ENCODE peak calls at places on chromosomes 13 and 19, in six cellular contexts. One of them, this sample, is unnamed.
A peak's percentile ranks its signal among the peaks of the same experiment; 100 is the strongest.

GRCh38 chr19:33902802-33903488 is 106.3 kb downstream of the KCTD15 start:
- DNase-seq in esophagus muscularis mucosa: no peak
- DNase-seq in MM.1S: no peak
- DNase-seq in mammary epithelial cell: no peak
- DNase-seq in upper lobe of right lung: no peak
- DNase-seq in DND-41: no peak
- DNase-seq in this sample: no peak

GRCh38 chr19:46861691-46862503 is 1.1 kb downstream of the ARHGAP35 start:
- DNase-seq in mammary epithelial cell: peak; percentile 32
- DNase-seq in esophagus muscularis mucosa: no peak
- DNase-seq in upper lobe of right lung: peak; percentile 68
- DNase-seq in MM.1S: no peak
- DNase-seq in DND-41: peak; percentile 25
- DNase-seq in this sample: no peak

GRCh38 chr19:11673608-11674041 is 65.1 kb downstream of the ZNF823 start:
- DNase-seq in upper lobe of right lung: peak; percentile 87
- DNase-seq in mammary epithelial cell: no peak
- DNase-seq in DND-41: peak; percentile 36
- DNase-seq in esophagus muscularis mucosa: no peak
- DNase-seq in MM.1S: no peak
- DNase-seq in this sample: peak; percentile 78

GRCh38 chr19:47310819-47311218 is 1.2 kb downstream of the C5AR1 start:
- DNase-seq in mammary epithelial cell: no peak
- DNase-seq in upper lobe of right lung: peak; percentile 79
- DNase-seq in DND-41: no peak
- DNase-seq in esophagus muscularis mucosa: no peak
- DNase-seq in MM.1S: no peak
- DNase-seq in this sample: no peak

GRCh38 chr13:101795025-101795424 is 342.6 kb downstream of the ITGBL1 start:
- DNase-seq in esophagus muscularis mucosa: no peak
- DNase-seq in DND-41: no peak
- DNase-seq in mammary epithelial cell: no peak
- DNase-seq in upper lobe of right lung: no peak
- DNase-seq in MM.1S: no peak
- DNase-seq in this sample: no peak

GRCh38 chr13:78192721-78193120 is 274.1 kb upstream of the EDNRB start:
- DNase-seq in upper lobe of right lung: no peak
- DNase-seq in MM.1S: no peak
- DNase-seq in mammary epithelial cell: no peak
- DNase-seq in DND-41: no peak
- DNase-seq in esophagus muscularis mucosa: no peak
- DNase-seq in this sample: no peak

GRCh38 chr13:83085186-83085900 is 796.9 kb downstream of the SLITRK1 start:
- DNase-seq in MM.1S: no peak
- DNase-seq in DND-41: no peak
- DNase-seq in esophagus muscularis mucosa: no peak
- DNase-seq in mammary epithelial cell: no peak
- DNase-seq in upper lobe of right lung: no peak
- DNase-seq in this sample: no peak

GRCh38 chr13:33340631-33341030 is 55.1 kb upstream of the STARD13 start:
- DNase-seq in mammary epithelial cell: no peak
- DNase-seq in esophagus muscularis mucosa: no peak
- DNase-seq in MM.1S: no peak
- DNase-seq in upper lobe of right lung: no peak
- DNase-seq in DND-41: no peak
- DNase-seq in this sample: no peak

GRCh38 chr13:112947796-112948195 is 21.2 kb upstream of the MCF2L start:
- DNase-seq in DND-41: no peak
- DNase-seq in MM.1S: no peak
- DNase-seq in upper lobe of right lung: no peak
- DNase-seq in mammary epithelial cell: no peak
- DNase-seq in esophagus muscularis mucosa: no peak
- DNase-seq in this sample: no peak

GRCh38 chr13:90135558-90135957 is 1211.9 kb upstream of the MIR17HG start:
- DNase-seq in DND-41: no peak
- DNase-seq in mammary epithelial cell: no peak
- DNase-seq in esophagus muscularis mucosa: no peak
- DNase-seq in MM.1S: no peak
- DNase-seq in upper lobe of right lung: no peak
- DNase-seq in this sample: no peak

GRCh38 chr13:50379584-50379983 is 364.3 kb downstream of the KCNRG start:
- DNase-seq in upper lobe of right lung: no peak
- DNase-seq in MM.1S: no peak
- DNase-seq in DND-41: no peak
- DNase-seq in esophagus muscularis mucosa: peak; percentile 31
- DNase-seq in mammary epithelial cell: no peak
- DNase-seq in this sample: no peak

GRCh38 chr19:29806098-29806866 is 5.5 kb upstream of the CCNE1 start:
- DNase-seq in mammary epithelial cell: no peak
- DNase-seq in DND-41: no peak
- DNase-seq in MM.1S: no peak
- DNase-seq in upper lobe of right lung: no peak
- DNase-seq in esophagus muscularis mucosa: no peak
- DNase-seq in this sample: no peak

GRCh38 chr13:27006519-27007161 is 165.0 kb downstream of the USP12 start:
- DNase-seq in upper lobe of right lung: peak; percentile 81
- DNase-seq in esophagus muscularis mucosa: no peak
- DNase-seq in mammary epithelial cell: peak; percentile 11
- DNase-seq in MM.1S: no peak
- DNase-seq in DND-41: no peak
- DNase-seq in this sample: no peak

GRCh38 chr13:48579167-48579918 is 46.5 kb upstream of the RCBTB2 start:
- DNase-seq in MM.1S: peak; percentile 30
- DNase-seq in esophagus muscularis mucosa: peak; percentile 68
- DNase-seq in mammary epithelial cell: peak; percentile 54
- DNase-seq in DND-41: no peak
- DNase-seq in upper lobe of right lung: no peak
- DNase-seq in this sample: no peak

GRCh38 chr13:48156466-48156865 is 61.6 kb upstream of the MED4 start:
- DNase-seq in esophagus muscularis mucosa: no peak
- DNase-seq in MM.1S: peak; percentile 7
- DNase-seq in upper lobe of right lung: no peak
- DNase-seq in DND-41: peak; percentile 85
- DNase-seq in mammary epithelial cell: peak; percentile 47
- DNase-seq in this sample: no peak

GRCh38 chr19:36169084-36169760 is 17.0 kb upstream of the COX7A1 start:
- DNase-seq in MM.1S: no peak
- DNase-seq in esophagus muscularis mucosa: no peak
- DNase-seq in DND-41: no peak
- DNase-seq in mammary epithelial cell: no peak
- DNase-seq in upper lobe of right lung: no peak
- DNase-seq in this sample: no peak

GRCh38 chr13:40777166-40777956 is 6.4 kb upstream of the MRPS31 start:
- DNase-seq in upper lobe of right lung: no peak
- DNase-seq in DND-41: peak; percentile 49
- DNase-seq in MM.1S: peak; percentile 40
- DNase-seq in esophagus muscularis mucosa: no peak
- DNase-seq in mammary epithelial cell: peak; percentile 47
- DNase-seq in this sample: no peak

GRCh38 chr13:52850396-52851152 is 2.1 kb upstream of the PCDH8 start:
- DNase-seq in mammary epithelial cell: peak; percentile 42
- DNase-seq in MM.1S: peak; percentile 74
- DNase-seq in upper lobe of right lung: peak; percentile 87
- DNase-seq in DND-41: no peak
- DNase-seq in esophagus muscularis mucosa: no peak
- DNase-seq in this sample: peak; percentile 69

GRCh38 chr19:16115309-16116039 is 3.8 kb downstream of the RAB8A start:
- DNase-seq in DND-41: no peak
- DNase-seq in mammary epithelial cell: no peak
- DNase-seq in esophagus muscularis mucosa: no peak
- DNase-seq in upper lobe of right lung: no peak
- DNase-seq in MM.1S: no peak
- DNase-seq in this sample: no peak

GRCh38 chr13:66640231-66640630 is 589.9 kb downstream of the PCDH9 start:
- DNase-seq in esophagus muscularis mucosa: no peak
- DNase-seq in upper lobe of right lung: no peak
- DNase-seq in mammary epithelial cell: no peak
- DNase-seq in MM.1S: no peak
- DNase-seq in DND-41: no peak
- DNase-seq in this sample: no peak

GRCh38 chr13:66634384-66634783 is 595.8 kb downstream of the PCDH9 start:
- DNase-seq in esophagus muscularis mucosa: no peak
- DNase-seq in upper lobe of right lung: no peak
- DNase-seq in DND-41: no peak
- DNase-seq in MM.1S: no peak
- DNase-seq in mammary epithelial cell: no peak
- DNase-seq in this sample: no peak

GRCh38 chr13:66635526-66635925 is 594.6 kb downstream of the PCDH9 start:
- DNase-seq in mammary epithelial cell: peak; percentile 80
- DNase-seq in esophagus muscularis mucosa: no peak
- DNase-seq in upper lobe of right lung: no peak
- DNase-seq in MM.1S: no peak
- DNase-seq in DND-41: no peak
- DNase-seq in this sample: no peak
- H3K4me1 ChIP-seq in mammary epithelial cell: peaks cover 11% of the 10 kb centered on the region
- H3K4me1 ChIP-seq in esophagus muscularis mucosa: peaks cover 7% of the 10 kb centered on the region
- H3K4me1 ChIP-seq in upper lobe of right lung: no peaks in the 10 kb centered on the region
- H3K4me1 ChIP-seq in MM.1S: no peaks in the 10 kb centered on the region
- H3K4me1 ChIP-seq in DND-41: no peaks in the 10 kb centered on the region
- H3K4me1 ChIP-seq in this sample: no peaks in the 10 kb centered on the region

GRCh38 chr13:106246817-106247216 is 288.6 kb downstream of the EFNB2 start:
- DNase-seq in MM.1S: no peak
- DNase-seq in upper lobe of right lung: no peak
- DNase-seq in mammary epithelial cell: no peak
- DNase-seq in esophagus muscularis mucosa: no peak
- DNase-seq in DND-41: no peak
- DNase-seq in this sample: no peak

GRCh38 chr13:106242554-106242953 is 292.9 kb downstream of the EFNB2 start:
- DNase-seq in MM.1S: no peak
- DNase-seq in esophagus muscularis mucosa: no peak
- DNase-seq in mammary epithelial cell: no peak
- DNase-seq in upper lobe of right lung: no peak
- DNase-seq in DND-41: no peak
- DNase-seq in this sample: no peak

GRCh38 chr13:106241974-106242373 is 293.5 kb downstream of the EFNB2 start:
- DNase-seq in DND-41: no peak
- DNase-seq in esophagus muscularis mucosa: no peak
- DNase-seq in upper lobe of right lung: no peak
- DNase-seq in mammary epithelial cell: no peak
- DNase-seq in MM.1S: no peak
- DNase-seq in this sample: no peak

GRCh38 chr13:106246237-106246636 is 289.2 kb downstream of the EFNB2 start:
- DNase-seq in DND-41: no peak
- DNase-seq in mammary epithelial cell: no peak
- DNase-seq in esophagus muscularis mucosa: no peak
- DNase-seq in MM.1S: no peak
- DNase-seq in upper lobe of right lung: no peak
- DNase-seq in this sample: no peak

DNA sequence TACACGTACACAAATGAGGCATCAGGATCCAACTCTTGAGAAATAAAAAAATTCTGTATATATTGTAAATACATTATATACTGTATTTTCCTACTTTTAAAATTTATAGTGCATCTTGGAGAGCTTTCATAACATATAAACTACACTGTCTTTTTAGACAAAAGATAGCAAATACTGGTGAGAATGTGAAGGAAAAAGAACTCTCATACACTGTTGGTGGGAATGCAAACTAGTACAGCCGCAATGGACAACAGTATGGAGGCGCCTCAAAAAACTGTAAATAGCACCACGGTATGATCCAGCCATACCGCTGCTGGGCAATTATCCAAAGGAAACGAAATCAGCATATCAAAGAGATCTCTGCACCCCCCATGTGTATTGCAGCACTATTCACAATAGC is 292.5 kb downstream of the EFNB2 start:
- DNase-seq in esophagus muscularis mucosa: no peak
- DNase-seq in mammary epithelial cell: no peak
- DNase-seq in DND-41: no peak
- DNase-seq in upper lobe of right lung: no peak
- DNase-seq in MM.1S: no peak
- DNase-seq in this sample: no peak
- H3K27me3 ChIP-seq in esophagus muscularis mucosa: no peaks in the 10 kb centered on the region
- H3K27me3 ChIP-seq in mammary epithelial cell: no peaks in the 10 kb centered on the region
- H3K27me3 ChIP-seq in DND-41: no peaks in the 10 kb centered on the region
- H3K27me3 ChIP-seq in upper lobe of right lung: no peaks in the 10 kb centered on the region
- H3K27me3 ChIP-seq in MM.1S: no peaks in the 10 kb centered on the region
- H3K27me3 ChIP-seq in this sample: no peaks in the 10 kb centered on the region

DNA sequence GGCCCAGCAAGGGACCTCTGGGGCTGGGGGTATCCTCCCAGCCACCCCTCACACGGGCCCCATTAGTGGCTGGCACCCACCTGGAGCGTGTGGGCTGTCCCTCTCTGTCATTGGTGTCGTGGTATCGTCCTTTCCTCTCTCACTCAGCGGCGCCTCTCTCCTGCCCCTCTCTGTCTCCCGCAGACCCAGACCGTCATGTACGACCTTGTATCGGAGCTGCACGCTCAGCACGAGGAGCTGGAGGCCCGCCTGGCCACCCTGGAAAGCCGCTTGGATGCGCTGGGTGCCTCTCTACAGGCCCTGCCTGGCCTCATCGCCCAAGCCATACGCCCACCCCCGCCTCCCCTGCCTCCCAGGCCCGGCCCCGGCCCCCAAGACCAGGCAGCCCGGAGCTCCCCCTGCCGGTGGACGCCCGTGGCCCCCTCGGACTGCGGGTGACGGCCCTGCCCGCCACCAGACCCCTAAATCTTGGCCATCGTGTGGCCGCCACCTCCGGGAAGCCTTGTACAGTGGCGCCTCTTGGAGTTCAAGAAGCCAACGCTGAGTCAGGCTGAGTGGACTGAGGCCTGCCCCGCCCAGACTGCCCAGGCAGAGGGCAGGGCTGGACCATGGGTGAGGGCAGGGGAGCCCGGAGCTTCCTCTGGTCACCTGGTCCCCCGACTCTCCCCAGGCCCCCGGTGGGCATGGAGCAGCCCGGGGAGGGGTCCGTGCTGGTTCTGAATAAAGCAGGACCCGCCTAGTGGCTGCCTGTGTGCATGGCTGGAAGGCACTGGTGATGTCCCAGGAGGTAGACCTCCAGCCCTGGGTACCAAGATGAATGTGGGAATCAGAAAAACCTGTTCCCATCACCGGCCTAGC is 9.8 kb upstream of the ARRDC2 start:
- DNase-seq in upper lobe of right lung: peak; percentile 70
- DNase-seq in MM.1S: no peak
- DNase-seq in mammary epithelial cell: no peak
- DNase-seq in esophagus muscularis mucosa: no peak
- DNase-seq in DND-41: no peak
- DNase-seq in this sample: no peak
- TF ChIP-seq CTCF in upper lobe of right lung: no peak
- TF ChIP-seq CTCF in MM.1S: peak; percentile 42
- TF ChIP-seq CTCF in mammary epithelial cell: peak; percentile 25
- TF ChIP-seq CTCF in esophagus muscularis mucosa: peak; percentile 29
- TF ChIP-seq CTCF in DND-41: peak; percentile 24
- TF ChIP-seq CTCF in this sample: no peak

GRCh38 chr19:1254530-1255185 is 6.3 kb downstream of the MIDN start:
- DNase-seq in upper lobe of right lung: no peak
- DNase-seq in DND-41: no peak
- DNase-seq in esophagus muscularis mucosa: no peak
- DNase-seq in mammary epithelial cell: no peak
- DNase-seq in MM.1S: no peak
- DNase-seq in this sample: no peak

GRCh38 chr19:1254081-1254527 is 5.7 kb downstream of the MIDN start:
- DNase-seq in MM.1S: no peak
- DNase-seq in mammary epithelial cell: no peak
- DNase-seq in DND-41: no peak
- DNase-seq in esophagus muscularis mucosa: no peak
- DNase-seq in upper lobe of right lung: peak; percentile 76
- DNase-seq in this sample: no peak

GRCh38 chr19:1252221-1252817 is 3.9 kb downstream of the MIDN start:
- DNase-seq in upper lobe of right lung: peak; percentile 96
- DNase-seq in MM.1S: no peak
- DNase-seq in mammary epithelial cell: peak; percentile 94
- DNase-seq in esophagus muscularis mucosa: peak; percentile 98
- DNase-seq in DND-41: peak; percentile 70
- DNase-seq in this sample: peak; percentile 91

GRCh38 chr19:1252818-1253513 is 4.6 kb downstream of the MIDN start:
- DNase-seq in esophagus muscularis mucosa: peak; percentile 98
- DNase-seq in MM.1S: no peak
- DNase-seq in DND-41: peak; percentile 96
- DNase-seq in mammary epithelial cell: peak; percentile 93
- DNase-seq in upper lobe of right lung: peak; percentile 97
- DNase-seq in this sample: peak; percentile 93

GRCh38 chr19:1253514-1254080 is 5.2 kb downstream of the MIDN start:
- DNase-seq in upper lobe of right lung: peak; percentile 74
- DNase-seq in DND-41: no peak
- DNase-seq in MM.1S: no peak
- DNase-seq in esophagus muscularis mucosa: peak; percentile 95
- DNase-seq in mammary epithelial cell: no peak
- DNase-seq in this sample: no peak
- H3K4me1 ChIP-seq in upper lobe of right lung: peaks cover 45% of the 10 kb centered on the region
- H3K4me1 ChIP-seq in DND-41: peaks cover 67% of the 10 kb centered on the region
- H3K4me1 ChIP-seq in MM.1S: peaks cover 4% of the 10 kb centered on the region
- H3K4me1 ChIP-seq in esophagus muscularis mucosa: peaks cover 56% of the 10 kb centered on the region
- H3K4me1 ChIP-seq in mammary epithelial cell: peaks cover 28% of the 10 kb centered on the region
- H3K4me1 ChIP-seq in this sample: peaks cover 13% of the 10 kb centered on the region

This sample was measured in breast epithelium.